ENCODE peak calls at places on chromosomes 13 and 19, in six cellular contexts. One of them, this sample, is unnamed.

GRCh38 chr19:35274323-35274722 is 5.6 kb downstream of the USF2 start:
- DNase-seq in A673: no peak
- DNase-seq in left ventricle myocardium inferior: no peak
- DNase-seq in choroid plexus epithelial cell: no peak
- DNase-seq in AG10803: no peak
- DNase-seq in K562: no peak
- DNase-seq in this sample: no peak

GRCh38 chr19:42942187-42942789 is 5.3 kb upstream of the PSG7 start:
- DNase-seq in A673: peak
- DNase-seq in left ventricle myocardium inferior: no peak
- DNase-seq in choroid plexus epithelial cell: peak
- DNase-seq in AG10803: peak
- DNase-seq in K562: peak
- DNase-seq in this sample: peak

GRCh38 chr19:19372656-19373416 is 32.6 kb upstream of the GATAD2A start:
- DNase-seq in A673: no peak
- DNase-seq in left ventricle myocardium inferior: peak
- DNase-seq in choroid plexus epithelial cell: peak
- DNase-seq in AG10803: peak
- DNase-seq in K562: peak
- DNase-seq in this sample: peak

GRCh38 chr13:50676602-50677001 is 166.9 kb downstream of the DLEU7 start:
- DNase-seq in A673: no peak
- DNase-seq in left ventricle myocardium inferior: no peak
- DNase-seq in choroid plexus epithelial cell: peak
- DNase-seq in AG10803: peak
- DNase-seq in K562: no peak
- DNase-seq in this sample: peak

GRCh38 chr19:57587529-57587928 is 3.6 kb downstream of the ZIK1 start:
- DNase-seq in A673: no peak
- DNase-seq in left ventricle myocardium inferior: no peak
- DNase-seq in choroid plexus epithelial cell: peak
- DNase-seq in AG10803: peak
- DNase-seq in K562: no peak
- DNase-seq in this sample: peak

GRCh38 chr13:33611016-33611805 is 206.7 kb upstream of the RFC3 start:
- DNase-seq in A673: peak
- DNase-seq in left ventricle myocardium inferior: peak
- DNase-seq in choroid plexus epithelial cell: peak
- DNase-seq in AG10803: no peak
- DNase-seq in K562: no peak
- DNase-seq in this sample: peak

GRCh38 chr13:48194392-48194754 is 38.6 kb upstream of the ITM2B start:
- DNase-seq in A673: no peak
- DNase-seq in left ventricle myocardium inferior: no peak
- DNase-seq in choroid plexus epithelial cell: peak
- DNase-seq in AG10803: no peak
- DNase-seq in K562: no peak
- DNase-seq in this sample: peak

GRCh38 chr13:49669735-49670309 is 21.5 kb downstream of the EBPL start:
- DNase-seq in A673: peak
- DNase-seq in left ventricle myocardium inferior: no peak
- DNase-seq in choroid plexus epithelial cell: peak
- DNase-seq in AG10803: peak
- DNase-seq in K562: peak
- DNase-seq in this sample: peak

GRCh38 chr19:947707-948533 is 22.1 kb downstream of the ARID3A start:
- DNase-seq in A673: no peak
- DNase-seq in left ventricle myocardium inferior: peak
- DNase-seq in choroid plexus epithelial cell: no peak
- DNase-seq in AG10803: no peak
- DNase-seq in K562: no peak
- DNase-seq in this sample: no peak

GRCh38 chr13:50955212-50955611 is 45.6 kb downstream of the RNASEH2B start:
- DNase-seq in A673: no peak
- DNase-seq in left ventricle myocardium inferior: no peak
- DNase-seq in choroid plexus epithelial cell: no peak
- DNase-seq in AG10803: no peak
- DNase-seq in K562: no peak
- DNase-seq in this sample: no peak

GRCh38 chr13:63409791-63410351 is 1994.2 kb upstream of the PCDH20 start:
- DNase-seq in A673: peak
- DNase-seq in left ventricle myocardium inferior: no peak
- DNase-seq in choroid plexus epithelial cell: no peak
- DNase-seq in AG10803: peak
- DNase-seq in K562: no peak
- DNase-seq in this sample: no peak

GRCh38 chr13:35797244-35797643 is 320.8 kb upstream of the MAB21L1 start:
- DNase-seq in A673: no peak
- DNase-seq in left ventricle myocardium inferior: no peak
- DNase-seq in choroid plexus epithelial cell: no peak
- DNase-seq in AG10803: no peak
- DNase-seq in K562: no peak
- DNase-seq in this sample: no peak

GRCh38 chr13:113001251-113002140 is 32.5 kb downstream of the MCF2L start:
- DNase-seq in A673: peak
- DNase-seq in left ventricle myocardium inferior: no peak
- DNase-seq in choroid plexus epithelial cell: peak
- DNase-seq in AG10803: no peak
- DNase-seq in K562: no peak
- DNase-seq in this sample: no peak

GRCh38 chr13:49240017-49240416 is 7.7 kb upstream of the CDADC1 start:
- DNase-seq in A673: peak
- DNase-seq in left ventricle myocardium inferior: no peak
- DNase-seq in choroid plexus epithelial cell: peak
- DNase-seq in AG10803: no peak
- DNase-seq in K562: no peak
- DNase-seq in this sample: peak

GRCh38 chr19:5308471-5309437 is 31.9 kb downstream of the PTPRS start:
- DNase-seq in A673: peak
- DNase-seq in left ventricle myocardium inferior: peak
- DNase-seq in choroid plexus epithelial cell: peak
- DNase-seq in AG10803: peak
- DNase-seq in K562: peak
- DNase-seq in this sample: peak

GRCh38 chr13:113884821-113885220 is 20.9 kb upstream of the GAS6 start:
- DNase-seq in A673: no peak
- DNase-seq in left ventricle myocardium inferior: no peak
- DNase-seq in choroid plexus epithelial cell: no peak
- DNase-seq in AG10803: no peak
- DNase-seq in K562: no peak
- DNase-seq in this sample: no peak

GRCh38 chr19:53463263-53463662 is 4.3 kb upstream of the ZNF813 start:
- DNase-seq in A673: peak
- DNase-seq in left ventricle myocardium inferior: peak
- DNase-seq in choroid plexus epithelial cell: peak
- DNase-seq in AG10803: peak
- DNase-seq in K562: peak
- DNase-seq in this sample: no peak

GRCh38 chr19:17803264-17803896 is 8.4 kb downstream of the B3GNT3 start:
- DNase-seq in A673: no peak
- DNase-seq in left ventricle myocardium inferior: no peak
- DNase-seq in choroid plexus epithelial cell: no peak
- DNase-seq in AG10803: no peak
- DNase-seq in K562: no peak
- DNase-seq in this sample: no peak

GRCh38 chr19:11560404-11560988 is 1.5 kb upstream of the ELOF1 start:
- DNase-seq in A673: peak
- DNase-seq in left ventricle myocardium inferior: no peak
- DNase-seq in choroid plexus epithelial cell: peak
- DNase-seq in AG10803: peak
- DNase-seq in K562: peak
- DNase-seq in this sample: peak

GRCh38 chr19:43124360-43124759 is 41.9 kb upstream of the PSG2 start:
- DNase-seq in A673: no peak
- DNase-seq in left ventricle myocardium inferior: no peak
- DNase-seq in choroid plexus epithelial cell: no peak
- DNase-seq in AG10803: no peak
- DNase-seq in K562: peak
- DNase-seq in this sample: peak

GRCh38 chr13:37681295-37682032 is 82.9 kb upstream of the POSTN start:
- DNase-seq in A673: no peak
- DNase-seq in left ventricle myocardium inferior: no peak
- DNase-seq in choroid plexus epithelial cell: peak
- DNase-seq in AG10803: peak
- DNase-seq in K562: no peak
- DNase-seq in this sample: peak

GRCh38 chr19:47019431-47020041 is at the start of gene NPAS1:
- DNase-seq in A673: peak
- DNase-seq in left ventricle myocardium inferior: no peak
- DNase-seq in choroid plexus epithelial cell: no peak
- DNase-seq in AG10803: no peak
- DNase-seq in K562: peak
- DNase-seq in this sample: no peak

GRCh38 chr13:33789067-33789606 is 28.8 kb upstream of the RFC3 start:
- DNase-seq in A673: no peak
- DNase-seq in left ventricle myocardium inferior: no peak
- DNase-seq in choroid plexus epithelial cell: no peak
- DNase-seq in AG10803: no peak
- DNase-seq in K562: no peak
- DNase-seq in this sample: no peak

GRCh38 chr13:49530452-49530851 is 34.7 kb downstream of the PHF11 start:
- DNase-seq in A673: peak
- DNase-seq in left ventricle myocardium inferior: no peak
- DNase-seq in choroid plexus epithelial cell: no peak
- DNase-seq in AG10803: no peak
- DNase-seq in K562: no peak
- DNase-seq in this sample: no peak

GRCh38 chr13:75968103-75968838 is 332.1 kb downstream of the LMO7 start:
- DNase-seq in A673: no peak
- DNase-seq in left ventricle myocardium inferior: no peak
- DNase-seq in choroid plexus epithelial cell: no peak
- DNase-seq in AG10803: peak
- DNase-seq in K562: no peak
- DNase-seq in this sample: peak

GRCh38 chr19:17121736-17122293 is 46.2 kb downstream of the MYO9B start:
- DNase-seq in A673: no peak
- DNase-seq in left ventricle myocardium inferior: no peak
- DNase-seq in choroid plexus epithelial cell: peak
- DNase-seq in AG10803: peak
- DNase-seq in K562: no peak
- DNase-seq in this sample: no peak

GRCh38 chr13:103952183-103952582 is 886.0 kb upstream of the SLC10A2 start:
- DNase-seq in A673: no peak
- DNase-seq in left ventricle myocardium inferior: no peak
- DNase-seq in choroid plexus epithelial cell: peak
- DNase-seq in AG10803: no peak
- DNase-seq in K562: no peak
- DNase-seq in this sample: peak

GRCh38 chr19:18662972-18663732 is 20.3 kb upstream of the CRTC1 start:
- DNase-seq in A673: no peak
- DNase-seq in left ventricle myocardium inferior: no peak
- DNase-seq in choroid plexus epithelial cell: no peak
- DNase-seq in AG10803: no peak
- DNase-seq in K562: no peak
- DNase-seq in this sample: no peak

GRCh38 chr13:47117268-47117667 is 220.4 kb upstream of the HTR2A start:
- DNase-seq in A673: no peak
- DNase-seq in left ventricle myocardium inferior: no peak
- DNase-seq in choroid plexus epithelial cell: peak
- DNase-seq in AG10803: peak
- DNase-seq in K562: peak
- DNase-seq in this sample: peak

GRCh38 chr13:44648392-44649117 is 72.4 kb upstream of the TSC22D1 start:
- DNase-seq in A673: peak
- DNase-seq in left ventricle myocardium inferior: no peak
- DNase-seq in choroid plexus epithelial cell: peak
- DNase-seq in AG10803: peak
- DNase-seq in K562: peak
- DNase-seq in this sample: peak

GRCh38 chr13:89694471-89694870 is 1653.0 kb upstream of the MIR17HG start:
- DNase-seq in A673: no peak
- DNase-seq in left ventricle myocardium inferior: no peak
- DNase-seq in choroid plexus epithelial cell: no peak
- DNase-seq in AG10803: no peak
- DNase-seq in K562: no peak
- DNase-seq in this sample: no peak

DNA sequence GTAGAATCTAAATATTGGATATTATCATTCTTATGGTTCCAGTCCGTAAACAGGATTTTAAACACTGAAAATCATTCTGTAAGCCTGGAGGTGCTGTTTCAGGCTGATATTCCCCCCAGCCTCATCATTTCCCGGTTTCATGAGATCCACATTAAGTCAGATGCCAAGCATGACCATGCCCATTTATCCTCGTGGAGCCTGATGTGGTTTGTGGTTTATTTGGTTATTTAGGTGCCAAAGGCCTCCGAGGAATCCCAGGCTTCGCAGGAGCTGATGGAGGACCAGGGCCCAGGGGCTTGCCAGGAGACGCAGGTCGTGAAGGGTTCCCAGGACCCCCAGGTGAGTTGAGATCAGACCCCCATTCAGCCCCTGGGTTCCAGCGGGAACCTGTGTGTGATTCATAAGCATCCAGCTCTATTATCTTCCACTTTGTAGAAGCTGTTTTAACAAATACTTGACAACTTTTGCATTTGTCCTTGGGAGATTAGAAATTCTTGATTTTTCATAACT is 92.5 kb downstream of the RAB20 start:
- DNase-seq in A673: no peak
- DNase-seq in left ventricle myocardium inferior: no peak
- DNase-seq in choroid plexus epithelial cell: no peak
- DNase-seq in AG10803: no peak
- DNase-seq in K562: no peak
- DNase-seq in this sample: no peak
- H3K4me3 ChIP-seq in A673: no peak
- H3K4me3 ChIP-seq in left ventricle myocardium inferior: no peak
- H3K4me3 ChIP-seq in choroid plexus epithelial cell: no peak
- H3K4me3 ChIP-seq in AG10803: no peak
- H3K4me3 ChIP-seq in K562: no peak
- H3K4me3 ChIP-seq in this sample: no peak

GRCh38 chr19:55179570-55180484 is at the start of gene SYT5:
- DNase-seq in A673: peak
- DNase-seq in left ventricle myocardium inferior: peak
- DNase-seq in choroid plexus epithelial cell: peak
- DNase-seq in AG10803: no peak
- DNase-seq in K562: peak
- DNase-seq in this sample: peak
- H3K4me3 ChIP-seq in A673: peak
- H3K4me3 ChIP-seq in left ventricle myocardium inferior: peak
- H3K4me3 ChIP-seq in choroid plexus epithelial cell: peak
- H3K4me3 ChIP-seq in AG10803: peak
- H3K4me3 ChIP-seq in K562: peak
- H3K4me3 ChIP-seq in this sample: peak

DNA sequence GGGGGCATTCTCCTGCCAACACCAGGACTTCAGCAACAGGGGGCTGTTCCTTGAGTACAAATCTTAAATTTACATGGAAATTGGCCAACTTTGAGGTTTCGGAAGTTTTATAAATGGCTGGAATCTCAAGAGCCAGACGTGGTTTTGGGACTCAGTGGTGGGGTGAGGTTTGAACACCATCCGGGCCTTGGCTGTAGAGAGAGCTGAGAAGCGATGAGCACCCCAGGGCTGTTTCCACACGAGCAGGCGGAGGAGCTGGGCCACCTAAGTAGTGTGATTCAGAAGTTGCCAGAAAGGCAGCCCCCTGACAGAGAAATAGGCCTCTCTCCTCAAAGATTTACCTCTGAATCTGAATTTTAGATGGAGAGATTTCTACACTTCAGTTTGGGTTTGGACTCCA is 89.0 kb downstream of the FGF9 start:
- DNase-seq in A673: no peak
- DNase-seq in left ventricle myocardium inferior: no peak
- DNase-seq in choroid plexus epithelial cell: no peak
- DNase-seq in AG10803: no peak
- DNase-seq in K562: no peak
- DNase-seq in this sample: no peak
- H3K4me3 ChIP-seq in A673: no peak
- H3K4me3 ChIP-seq in left ventricle myocardium inferior: no peak
- H3K4me3 ChIP-seq in choroid plexus epithelial cell: no peak
- H3K4me3 ChIP-seq in AG10803: no peak
- H3K4me3 ChIP-seq in K562: no peak
- H3K4me3 ChIP-seq in this sample: no peak

GRCh38 chr13:106496072-106496997 is 39.1 kb downstream of the EFNB2 start:
- DNase-seq in A673: no peak
- DNase-seq in left ventricle myocardium inferior: no peak
- DNase-seq in choroid plexus epithelial cell: no peak
- DNase-seq in AG10803: no peak
- DNase-seq in K562: no peak
- DNase-seq in this sample: no peak
- H3K4me3 ChIP-seq in A673: no peak
- H3K4me3 ChIP-seq in left ventricle myocardium inferior: no peak
- H3K4me3 ChIP-seq in choroid plexus epithelial cell: no peak
- H3K4me3 ChIP-seq in AG10803: no peak
- H3K4me3 ChIP-seq in K562: no peak
- H3K4me3 ChIP-seq in this sample: no peak